ENCODE peak calls at places on chromosomes 2 and 18, in eight cellular contexts. I is IMR-90, H is progenitor cell of endocrine pancreas, P is body of pancreas, S is AG10803, U is RWPE2, L is hepatocyte, V is PC-3. X is an unnamed sample.
A peak's percentile ranks its signal among the peaks of the same experiment; 100 is the strongest.

GRCh38 chr2:24435391-24436316 is 55.4 kb upstream of the NCOA1 start:
- DNase-seq in I (peak; percentile 65), S (peak; percentile 67), U (no peak), L (peak; percentile 70), V (no peak), P (peak; percentile 47), H (no peak), X (no peak)

GRCh38 chr18:31990823-31991222 is 27.8 kb upstream of the RNF125 start:
- DNase-seq in H (no peak), I (no peak), P (no peak), V (no peak), L (no peak), S (no peak), U (no peak), X (no peak)

GRCh38 chr18:77207540-77207939 is 42.1 kb upstream of the GALR1 start:
- DNase-seq in P (peak; percentile 75), L (peak; percentile 25), V (peak; percentile 47), U (no peak), H (no peak), S (peak; percentile 93), I (peak; percentile 65), X (peak; percentile 69)

GRCh38 chr2:55097462-55098410 is 47.5 kb upstream of the RTN4 start:
- DNase-seq in S (no peak), I (no peak), U (no peak), P (no peak), L (peak; percentile 51), H (no peak), V (no peak), X (no peak)

GRCh38 chr18:76578571-76579300 is 83.7 kb upstream of the ZNF516 start:
- DNase-seq in I (no peak), U (no peak), H (no peak), V (no peak), P (no peak), S (no peak), L (no peak), X (no peak)

GRCh38 chr2:199455533-199456382 is 2.0 kb downstream of the SATB2 start:
- DNase-seq in L (peak; percentile 72), P (peak; percentile 72), I (peak; percentile 31), H (peak; percentile 46), U (peak; percentile 56), V (peak; percentile 43), S (peak; percentile 36), X (peak; percentile 79)

GRCh38 chr2:100679211-100679610 is 116.4 kb downstream of the PDCL3 start:
- DNase-seq in S (no peak), H (no peak), P (no peak), V (no peak), U (no peak), I (no peak), L (no peak), X (no peak)

GRCh38 chr2:111053825-111054490 is 66.8 kb upstream of the BCL2L11 start:
- DNase-seq in U (no peak), P (no peak), L (peak; percentile 1), H (no peak), I (no peak), V (no peak), S (no peak), X (no peak)

GRCh38 chr2:222180619-222181018 is 118.2 kb downstream of the PAX3 start:
- DNase-seq in H (no peak), P (no peak), L (no peak), S (no peak), I (no peak), U (no peak), V (no peak), X (no peak)

GRCh38 chr2:212683346-212683745 is 144.7 kb upstream of the ERBB4 start:
- DNase-seq in P (no peak), H (no peak), U (no peak), S (peak; percentile 13), L (no peak), V (peak; percentile 27), I (peak; percentile 53), X (no peak)

GRCh38 chr18:72444756-72445155 is 99.4 kb downstream of the CBLN2 start:
- DNase-seq in S (no peak), L (no peak), I (no peak), U (no peak), H (no peak), P (no peak), V (no peak), X (no peak)

GRCh38 chr2:64404002-64404731 is 49.8 kb upstream of the LGALSL start:
- DNase-seq in P (peak; percentile 78), I (peak; percentile 35), U (no peak), L (peak; percentile 74), S (peak; percentile 38), V (peak; percentile 88), H (peak; percentile 22), X (peak; percentile 96)

GRCh38 chr2:159106105-159106504 is 137.7 kb downstream of the TANC1 start:
- DNase-seq in P (no peak), V (no peak), L (no peak), H (no peak), U (no peak), S (peak; percentile 77), I (peak; percentile 75), X (no peak)

GRCh38 chr2:62158444-62159121 is 37.3 kb upstream of the B3GNT2 start:
- DNase-seq in I (no peak), H (no peak), P (no peak), V (no peak), S (no peak), U (no peak), L (no peak), X (no peak)

GRCh38 chr2:222722327-222722946 is 51.0 kb downstream of the MOGAT1 start:
- DNase-seq in V (no peak), S (peak; percentile 82), I (peak; percentile 78), U (no peak), L (no peak), P (no peak), H (no peak), X (no peak)

GRCh38 chr2:230961091-230961491 is 34.8 kb upstream of the SPATA3 start:
- DNase-seq in I (no peak), L (no peak), S (peak; percentile 36), H (no peak), P (no peak), V (no peak), U (no peak), X (no peak)

GRCh38 chr2:136008205-136008865 is 22.9 kb upstream of the DARS1 start:
- DNase-seq in U (no peak), L (no peak), I (no peak), H (no peak), V (no peak), S (no peak), P (no peak), X (no peak)

GRCh38 chr2:60560734-60561649 is 7.5 kb upstream of the BCL11A start:
- DNase-seq in H (no peak), I (no peak), V (peak; percentile 70), P (no peak), S (peak; percentile 33), L (peak; percentile 63), U (no peak), X (peak; percentile 58)

GRCh38 chr2:109472331-109473005 is 141.3 kb downstream of the SEPTIN10 start:
- DNase-seq in V (no peak), L (no peak), U (no peak), H (no peak), S (no peak), I (no peak), P (no peak), X (no peak)

GRCh38 chr2:190649798-190650390 is 1.0 kb downstream of the NAB1 start:
- DNase-seq in H (no peak), S (no peak), U (no peak), I (peak; percentile 43), V (peak; percentile 26), L (no peak), P (no peak), X (peak; percentile 49)

GRCh38 chr2:67180841-67181240 is 216.3 kb upstream of the ETAA1 start:
- DNase-seq in U (no peak), H (no peak), V (no peak), I (no peak), S (no peak), P (no peak), L (no peak), X (no peak)

GRCh38 chr2:127545189-127545588 is 9.7 kb downstream of the MYO7B start:
- DNase-seq in S (no peak), L (no peak), I (no peak), V (no peak), H (no peak), P (no peak), U (no peak), X (no peak)

GRCh38 chr2:223894009-223894408 is 51.1 kb downstream of the WDFY1 start:
- DNase-seq in L (no peak), S (no peak), V (no peak), U (no peak), H (no peak), I (no peak), P (no peak), X (no peak)

GRCh38 chr2:190571666-190572065 is 37.1 kb upstream of the NEMP2 start:
- DNase-seq in U (no peak), H (no peak), P (no peak), I (no peak), S (no peak), V (peak; percentile 63), L (no peak), X (peak; percentile 43)

GRCh38 chr2:226619707-226620106 is 179.9 kb downstream of the IRS1 start:
- DNase-seq in L (no peak), V (no peak), P (no peak), I (no peak), S (no peak), U (no peak), H (no peak), X (no peak)
- TF ChIP-seq CTCF in L (no peak), V (no peak), P (no peak), I (no peak), S (no peak), U (no peak), H (no peak), X (no peak)

GRCh38 chr18:34643982-34644381 is 66.1 kb upstream of the DTNA start:
- DNase-seq in L (no peak), H (no peak), P (no peak), I (peak; percentile 12), S (no peak), U (no peak), V (no peak), X (no peak)
- TF ChIP-seq CTCF in L (peak; percentile 33), H (no peak), P (peak; percentile 22), I (peak; percentile 7), S (peak; percentile 16), U (no peak), V (no peak), X (no peak)

GRCh38 chr2:225002656-225003045 is 39.6 kb downstream of the DOCK10 start:
- DNase-seq in L (no peak), I (no peak), S (no peak), P (no peak), U (no peak), V (peak; percentile 58), H (no peak), X (peak; percentile 30)
- TF ChIP-seq CTCF in L (no peak), I (no peak), S (no peak), P (no peak), U (no peak), V (peak; percentile 41), H (no peak), X (no peak)

GRCh38 chr2:146987996-146988395 is 856.8 kb upstream of the ACVR2A start:
- DNase-seq in L (no peak), S (no peak), I (no peak), V (peak; percentile 25), P (no peak), H (no peak), U (no peak), X (no peak)
- TF ChIP-seq CTCF in L (no peak), S (no peak), I (no peak), V (no peak), P (no peak), H (no peak), U (no peak), X (no peak)